ENCODE peak calls at places on chromosome 17, in ten cellular contexts. One of them, this sample, is unnamed.

GRCh38 chr17:142102-142661 is 4.8 kb downstream of the SCGB1C2 start:
- DNase-seq in stimulated activated CD4-positive, alpha-beta T cell treated with anti-CD3 and anti-CD28 coated beads, Interleukin-4, amount 100 ng/mL, for 24 hours: peak
- DNase-seq in body of pancreas: peak
- DNase-seq in CMK: no peak
- DNase-seq in dermis microvascular lymphatic vessel endothelial cell: peak
- DNase-seq in neural crest cell: peak
- DNase-seq in prostate gland: peak
- DNase-seq in HTR-8/SVneo: peak
- DNase-seq in lung: peak
- DNase-seq in NCI-H2081: peak
- DNase-seq in this sample: peak

GRCh38 chr17:65324574-65324973 is 187.4 kb downstream of the RGS9 start:
- DNase-seq in prostate gland: no peak
- DNase-seq in NCI-H2081: no peak
- DNase-seq in lung: no peak
- DNase-seq in CMK: no peak
- DNase-seq in stimulated activated CD4-positive, alpha-beta T cell treated with anti-CD3 and anti-CD28 coated beads, Interleukin-4, amount 100 ng/mL, for 24 hours: no peak
- DNase-seq in body of pancreas: no peak
- DNase-seq in neural crest cell: no peak
- DNase-seq in HTR-8/SVneo: no peak
- DNase-seq in dermis microvascular lymphatic vessel endothelial cell: no peak
- DNase-seq in this sample: no peak

GRCh38 chr17:37752482-37752881 is 7.6 kb upstream of the HNF1B start:
- DNase-seq in HTR-8/SVneo: peak
- DNase-seq in NCI-H2081: no peak
- DNase-seq in lung: no peak
- DNase-seq in CMK: no peak
- DNase-seq in dermis microvascular lymphatic vessel endothelial cell: no peak
- DNase-seq in stimulated activated CD4-positive, alpha-beta T cell treated with anti-CD3 and anti-CD28 coated beads, Interleukin-4, amount 100 ng/mL, for 24 hours: no peak
- DNase-seq in neural crest cell: no peak
- DNase-seq in prostate gland: no peak
- DNase-seq in body of pancreas: no peak
- DNase-seq in this sample: no peak

GRCh38 chr17:48328457-48328856 is 101.6 kb downstream of the SKAP1 start:
- DNase-seq in CMK: no peak
- DNase-seq in NCI-H2081: peak
- DNase-seq in neural crest cell: no peak
- DNase-seq in dermis microvascular lymphatic vessel endothelial cell: no peak
- DNase-seq in body of pancreas: no peak
- DNase-seq in stimulated activated CD4-positive, alpha-beta T cell treated with anti-CD3 and anti-CD28 coated beads, Interleukin-4, amount 100 ng/mL, for 24 hours: no peak
- DNase-seq in lung: no peak
- DNase-seq in HTR-8/SVneo: no peak
- DNase-seq in prostate gland: no peak
- DNase-seq in this sample: no peak

GRCh38 chr17:66604381-66604780 is 230.5 kb upstream of the CACNG5 start:
- DNase-seq in lung: no peak
- DNase-seq in CMK: no peak
- DNase-seq in dermis microvascular lymphatic vessel endothelial cell: no peak
- DNase-seq in stimulated activated CD4-positive, alpha-beta T cell treated with anti-CD3 and anti-CD28 coated beads, Interleukin-4, amount 100 ng/mL, for 24 hours: no peak
- DNase-seq in body of pancreas: no peak
- DNase-seq in NCI-H2081: no peak
- DNase-seq in HTR-8/SVneo: no peak
- DNase-seq in neural crest cell: no peak
- DNase-seq in prostate gland: no peak
- DNase-seq in this sample: no peak

GRCh38 chr17:81294512-81295030 is 536 bp downstream of the SLC38A10 start:
- DNase-seq in dermis microvascular lymphatic vessel endothelial cell: no peak
- DNase-seq in prostate gland: no peak
- DNase-seq in HTR-8/SVneo: no peak
- DNase-seq in body of pancreas: peak
- DNase-seq in lung: no peak
- DNase-seq in neural crest cell: no peak
- DNase-seq in CMK: no peak
- DNase-seq in NCI-H2081: no peak
- DNase-seq in stimulated activated CD4-positive, alpha-beta T cell treated with anti-CD3 and anti-CD28 coated beads, Interleukin-4, amount 100 ng/mL, for 24 hours: peak
- DNase-seq in this sample: peak

GRCh38 chr17:42276609-42277341 is 584 bp upstream of the STAT5B start:
- DNase-seq in HTR-8/SVneo: no peak
- DNase-seq in lung: peak
- DNase-seq in body of pancreas: peak
- DNase-seq in NCI-H2081: peak
- DNase-seq in CMK: peak
- DNase-seq in prostate gland: no peak
- DNase-seq in stimulated activated CD4-positive, alpha-beta T cell treated with anti-CD3 and anti-CD28 coated beads, Interleukin-4, amount 100 ng/mL, for 24 hours: peak
- DNase-seq in dermis microvascular lymphatic vessel endothelial cell: no peak
- DNase-seq in neural crest cell: peak
- DNase-seq in this sample: peak

GRCh38 chr17:3983945-3984484 is 19.8 kb upstream of the ATP2A3 start:
- DNase-seq in neural crest cell: no peak
- DNase-seq in HTR-8/SVneo: peak
- DNase-seq in prostate gland: no peak
- DNase-seq in CMK: no peak
- DNase-seq in body of pancreas: no peak
- DNase-seq in dermis microvascular lymphatic vessel endothelial cell: no peak
- DNase-seq in stimulated activated CD4-positive, alpha-beta T cell treated with anti-CD3 and anti-CD28 coated beads, Interleukin-4, amount 100 ng/mL, for 24 hours: no peak
- DNase-seq in NCI-H2081: no peak
- DNase-seq in lung: no peak
- DNase-seq in this sample: no peak

GRCh38 chr17:80802626-80803450 is 188.8 kb upstream of the CHMP6 start:
- DNase-seq in CMK: no peak
- DNase-seq in prostate gland: no peak
- DNase-seq in lung: no peak
- DNase-seq in neural crest cell: no peak
- DNase-seq in stimulated activated CD4-positive, alpha-beta T cell treated with anti-CD3 and anti-CD28 coated beads, Interleukin-4, amount 100 ng/mL, for 24 hours: no peak
- DNase-seq in body of pancreas: no peak
- DNase-seq in dermis microvascular lymphatic vessel endothelial cell: no peak
- DNase-seq in NCI-H2081: no peak
- DNase-seq in HTR-8/SVneo: no peak
- DNase-seq in this sample: no peak

GRCh38 chr17:48181653-48182052 is 74.1 kb downstream of the SNX11 start:
- DNase-seq in NCI-H2081: peak
- DNase-seq in lung: no peak
- DNase-seq in body of pancreas: no peak
- DNase-seq in HTR-8/SVneo: peak
- DNase-seq in prostate gland: no peak
- DNase-seq in CMK: no peak
- DNase-seq in dermis microvascular lymphatic vessel endothelial cell: peak
- DNase-seq in stimulated activated CD4-positive, alpha-beta T cell treated with anti-CD3 and anti-CD28 coated beads, Interleukin-4, amount 100 ng/mL, for 24 hours: no peak
- DNase-seq in neural crest cell: no peak
- DNase-seq in this sample: no peak

GRCh38 chr17:76056882-76057281 is 15.4 kb downstream of the SRP68 start:
- DNase-seq in body of pancreas: no peak
- DNase-seq in CMK: no peak
- DNase-seq in HTR-8/SVneo: no peak
- DNase-seq in lung: no peak
- DNase-seq in neural crest cell: no peak
- DNase-seq in NCI-H2081: no peak
- DNase-seq in prostate gland: no peak
- DNase-seq in dermis microvascular lymphatic vessel endothelial cell: no peak
- DNase-seq in stimulated activated CD4-positive, alpha-beta T cell treated with anti-CD3 and anti-CD28 coated beads, Interleukin-4, amount 100 ng/mL, for 24 hours: no peak
- DNase-seq in this sample: no peak

GRCh38 chr17:2056221-2057129 is 1.6 kb downstream of the HIC1 start:
- DNase-seq in NCI-H2081: no peak
- DNase-seq in dermis microvascular lymphatic vessel endothelial cell: no peak
- DNase-seq in CMK: no peak
- DNase-seq in HTR-8/SVneo: no peak
- DNase-seq in neural crest cell: no peak
- DNase-seq in stimulated activated CD4-positive, alpha-beta T cell treated with anti-CD3 and anti-CD28 coated beads, Interleukin-4, amount 100 ng/mL, for 24 hours: peak
- DNase-seq in lung: no peak
- DNase-seq in prostate gland: no peak
- DNase-seq in body of pancreas: no peak
- DNase-seq in this sample: no peak

GRCh38 chr17:50908860-50909764 is 43.0 kb upstream of the TOB1 start:
- DNase-seq in CMK: no peak
- DNase-seq in prostate gland: peak
- DNase-seq in stimulated activated CD4-positive, alpha-beta T cell treated with anti-CD3 and anti-CD28 coated beads, Interleukin-4, amount 100 ng/mL, for 24 hours: peak
- DNase-seq in body of pancreas: peak
- DNase-seq in dermis microvascular lymphatic vessel endothelial cell: peak
- DNase-seq in NCI-H2081: peak
- DNase-seq in neural crest cell: no peak
- DNase-seq in lung: peak
- DNase-seq in HTR-8/SVneo: no peak
- DNase-seq in this sample: peak

GRCh38 chr17:67605259-67605912 is 112.3 kb upstream of the NOL11 start:
- DNase-seq in HTR-8/SVneo: no peak
- DNase-seq in lung: no peak
- DNase-seq in prostate gland: no peak
- DNase-seq in stimulated activated CD4-positive, alpha-beta T cell treated with anti-CD3 and anti-CD28 coated beads, Interleukin-4, amount 100 ng/mL, for 24 hours: no peak
- DNase-seq in dermis microvascular lymphatic vessel endothelial cell: no peak
- DNase-seq in neural crest cell: no peak
- DNase-seq in body of pancreas: peak
- DNase-seq in CMK: no peak
- DNase-seq in NCI-H2081: no peak
- DNase-seq in this sample: peak

GRCh38 chr17:79742951-79743476 is 12.3 kb downstream of the ENPP7 start:
- DNase-seq in lung: no peak
- DNase-seq in stimulated activated CD4-positive, alpha-beta T cell treated with anti-CD3 and anti-CD28 coated beads, Interleukin-4, amount 100 ng/mL, for 24 hours: no peak
- DNase-seq in NCI-H2081: no peak
- DNase-seq in body of pancreas: no peak
- DNase-seq in CMK: no peak
- DNase-seq in dermis microvascular lymphatic vessel endothelial cell: no peak
- DNase-seq in prostate gland: no peak
- DNase-seq in neural crest cell: no peak
- DNase-seq in HTR-8/SVneo: no peak
- DNase-seq in this sample: no peak

GRCh38 chr17:61619953-61620352 is 28.9 kb upstream of the NACA2 start:
- DNase-seq in HTR-8/SVneo: no peak
- DNase-seq in prostate gland: no peak
- DNase-seq in neural crest cell: no peak
- DNase-seq in lung: no peak
- DNase-seq in dermis microvascular lymphatic vessel endothelial cell: no peak
- DNase-seq in stimulated activated CD4-positive, alpha-beta T cell treated with anti-CD3 and anti-CD28 coated beads, Interleukin-4, amount 100 ng/mL, for 24 hours: no peak
- DNase-seq in body of pancreas: no peak
- DNase-seq in NCI-H2081: no peak
- DNase-seq in CMK: no peak
- DNase-seq in this sample: no peak

GRCh38 chr17:40319651-40320550 is 10.9 kb downstream of the RARA start:
- DNase-seq in dermis microvascular lymphatic vessel endothelial cell: no peak
- DNase-seq in lung: peak
- DNase-seq in stimulated activated CD4-positive, alpha-beta T cell treated with anti-CD3 and anti-CD28 coated beads, Interleukin-4, amount 100 ng/mL, for 24 hours: peak
- DNase-seq in body of pancreas: no peak
- DNase-seq in CMK: no peak
- DNase-seq in NCI-H2081: no peak
- DNase-seq in prostate gland: no peak
- DNase-seq in HTR-8/SVneo: no peak
- DNase-seq in neural crest cell: no peak
- DNase-seq in this sample: peak

GRCh38 chr17:62827722-62828498 is 19.8 kb upstream of the MARCHF10 start:
- DNase-seq in stimulated activated CD4-positive, alpha-beta T cell treated with anti-CD3 and anti-CD28 coated beads, Interleukin-4, amount 100 ng/mL, for 24 hours: no peak
- DNase-seq in lung: no peak
- DNase-seq in dermis microvascular lymphatic vessel endothelial cell: no peak
- DNase-seq in NCI-H2081: no peak
- DNase-seq in neural crest cell: no peak
- DNase-seq in CMK: no peak
- DNase-seq in HTR-8/SVneo: no peak
- DNase-seq in prostate gland: no peak
- DNase-seq in body of pancreas: no peak
- DNase-seq in this sample: peak

GRCh38 chr17:78127888-78128615 is 503 bp downstream of the TMC6 start:
- DNase-seq in prostate gland: peak
- DNase-seq in lung: no peak
- DNase-seq in neural crest cell: no peak
- DNase-seq in NCI-H2081: peak
- DNase-seq in body of pancreas: peak
- DNase-seq in CMK: no peak
- DNase-seq in stimulated activated CD4-positive, alpha-beta T cell treated with anti-CD3 and anti-CD28 coated beads, Interleukin-4, amount 100 ng/mL, for 24 hours: no peak
- DNase-seq in dermis microvascular lymphatic vessel endothelial cell: no peak
- DNase-seq in HTR-8/SVneo: no peak
- DNase-seq in this sample: no peak

GRCh38 chr17:44887971-44888955 is 11.0 kb downstream of the EFTUD2 start:
- DNase-seq in CMK: no peak
- DNase-seq in lung: no peak
- DNase-seq in HTR-8/SVneo: no peak
- DNase-seq in NCI-H2081: no peak
- DNase-seq in prostate gland: no peak
- DNase-seq in neural crest cell: no peak
- DNase-seq in stimulated activated CD4-positive, alpha-beta T cell treated with anti-CD3 and anti-CD28 coated beads, Interleukin-4, amount 100 ng/mL, for 24 hours: no peak
- DNase-seq in dermis microvascular lymphatic vessel endothelial cell: no peak
- DNase-seq in body of pancreas: no peak
- DNase-seq in this sample: no peak

GRCh38 chr17:1829189-1829578 is 518 bp downstream of the SMYD4 start:
- DNase-seq in body of pancreas: peak
- DNase-seq in stimulated activated CD4-positive, alpha-beta T cell treated with anti-CD3 and anti-CD28 coated beads, Interleukin-4, amount 100 ng/mL, for 24 hours: peak
- DNase-seq in neural crest cell: no peak
- DNase-seq in dermis microvascular lymphatic vessel endothelial cell: peak
- DNase-seq in HTR-8/SVneo: no peak
- DNase-seq in CMK: no peak
- DNase-seq in prostate gland: no peak
- DNase-seq in NCI-H2081: no peak
- DNase-seq in lung: no peak
- DNase-seq in this sample: peak

GRCh38 chr17:42132941-42133340 is 10.3 kb downstream of the HSPB9 start:
- DNase-seq in lung: peak
- DNase-seq in dermis microvascular lymphatic vessel endothelial cell: no peak
- DNase-seq in CMK: no peak
- DNase-seq in NCI-H2081: no peak
- DNase-seq in stimulated activated CD4-positive, alpha-beta T cell treated with anti-CD3 and anti-CD28 coated beads, Interleukin-4, amount 100 ng/mL, for 24 hours: peak
- DNase-seq in prostate gland: peak
- DNase-seq in HTR-8/SVneo: no peak
- DNase-seq in body of pancreas: peak
- DNase-seq in neural crest cell: no peak
- DNase-seq in this sample: no peak

GRCh38 chr17:78655251-78655940 is 78.2 kb upstream of the DNAH17 start:
- DNase-seq in dermis microvascular lymphatic vessel endothelial cell: no peak
- DNase-seq in prostate gland: no peak
- DNase-seq in HTR-8/SVneo: no peak
- DNase-seq in CMK: no peak
- DNase-seq in stimulated activated CD4-positive, alpha-beta T cell treated with anti-CD3 and anti-CD28 coated beads, Interleukin-4, amount 100 ng/mL, for 24 hours: no peak
- DNase-seq in lung: no peak
- DNase-seq in body of pancreas: no peak
- DNase-seq in NCI-H2081: no peak
- DNase-seq in neural crest cell: no peak
- DNase-seq in this sample: no peak

GRCh38 chr17:73393962-73394361 is 82.2 kb upstream of the CDC42EP4 start:
- DNase-seq in lung: no peak
- DNase-seq in NCI-H2081: peak
- DNase-seq in dermis microvascular lymphatic vessel endothelial cell: no peak
- DNase-seq in body of pancreas: no peak
- DNase-seq in HTR-8/SVneo: peak
- DNase-seq in stimulated activated CD4-positive, alpha-beta T cell treated with anti-CD3 and anti-CD28 coated beads, Interleukin-4, amount 100 ng/mL, for 24 hours: no peak
- DNase-seq in prostate gland: no peak
- DNase-seq in CMK: no peak
- DNase-seq in neural crest cell: no peak
- DNase-seq in this sample: no peak

GRCh38 chr17:78535285-78536197 is 41.7 kb downstream of the DNAH17 start:
- DNase-seq in stimulated activated CD4-positive, alpha-beta T cell treated with anti-CD3 and anti-CD28 coated beads, Interleukin-4, amount 100 ng/mL, for 24 hours: no peak
- DNase-seq in prostate gland: peak
- DNase-seq in body of pancreas: no peak
- DNase-seq in CMK: no peak
- DNase-seq in lung: peak
- DNase-seq in NCI-H2081: peak
- DNase-seq in dermis microvascular lymphatic vessel endothelial cell: peak
- DNase-seq in neural crest cell: no peak
- DNase-seq in HTR-8/SVneo: no peak
- DNase-seq in this sample: no peak

GRCh38 chr17:13346081-13346533 is 255.6 kb downstream of the HS3ST3A1 start:
- DNase-seq in CMK: no peak
- DNase-seq in dermis microvascular lymphatic vessel endothelial cell: no peak
- DNase-seq in NCI-H2081: no peak
- DNase-seq in body of pancreas: no peak
- DNase-seq in stimulated activated CD4-positive, alpha-beta T cell treated with anti-CD3 and anti-CD28 coated beads, Interleukin-4, amount 100 ng/mL, for 24 hours: no peak
- DNase-seq in lung: no peak
- DNase-seq in neural crest cell: no peak
- DNase-seq in prostate gland: no peak
- DNase-seq in HTR-8/SVneo: peak
- DNase-seq in this sample: no peak

GRCh38 chr17:292016-292415 is 60.6 kb downstream of the RPH3AL start:
- DNase-seq in body of pancreas: no peak
- DNase-seq in neural crest cell: no peak
- DNase-seq in prostate gland: no peak
- DNase-seq in CMK: no peak
- DNase-seq in HTR-8/SVneo: no peak
- DNase-seq in NCI-H2081: no peak
- DNase-seq in lung: no peak
- DNase-seq in dermis microvascular lymphatic vessel endothelial cell: no peak
- DNase-seq in stimulated activated CD4-positive, alpha-beta T cell treated with anti-CD3 and anti-CD28 coated beads, Interleukin-4, amount 100 ng/mL, for 24 hours: no peak
- DNase-seq in this sample: no peak

GRCh38 chr17:55266051-55266957 is 1.5 kb downstream of the HLF start:
- DNase-seq in neural crest cell: no peak
- DNase-seq in HTR-8/SVneo: no peak
- DNase-seq in CMK: no peak
- DNase-seq in dermis microvascular lymphatic vessel endothelial cell: no peak
- DNase-seq in lung: no peak
- DNase-seq in prostate gland: no peak
- DNase-seq in NCI-H2081: no peak
- DNase-seq in stimulated activated CD4-positive, alpha-beta T cell treated with anti-CD3 and anti-CD28 coated beads, Interleukin-4, amount 100 ng/mL, for 24 hours: no peak
- DNase-seq in body of pancreas: no peak
- DNase-seq in this sample: peak